ENCODE peak calls at places on chromosomes 12 and 14, in five cellular contexts. D is ovary, X is psoas muscle, I is stomach, O is spleen. Q is an unnamed sample. For H3K4me1 and H3K27me3, the result is how much of the 10 kb centered on the place peaks cover.

GRCh38 chr12:131387281-131388163 is 323.4 kb upstream of the SFSWAP start:
- DNase-seq in D (no peak), X (no peak), I (no peak), O (peak), Q (no peak)

GRCh38 chr12:30110505-30110904 is 326.8 kb upstream of the TMTC1 start:
- DNase-seq in D (no peak), X (no peak), I (no peak), O (no peak), Q (no peak)

GRCh38 chr12:56978397-56979138 is 21.2 kb upstream of the RDH16 start:
- DNase-seq in D (no peak), X (no peak), I (no peak), O (no peak), Q (no peak)

GRCh38 chr12:106581543-106582263 is 1.1 kb upstream of the RFX4 start:
- DNase-seq in D (no peak), X (no peak), I (no peak), O (no peak), Q (no peak)

GRCh38 chr12:119183942-119184695 is 5.4 kb downstream of the HSPB8 start:
- DNase-seq in D (no peak), X (peak), I (no peak), O (no peak), Q (no peak)

GRCh38 chr14:28577711-28578131 is 188.9 kb upstream of the FOXG1 start:
- DNase-seq in D (no peak), X (no peak), I (no peak), O (no peak), Q (no peak)

GRCh38 chr12:31603546-31604009 is 12.6 kb upstream of the DENND5B start:
- DNase-seq in D (no peak), X (no peak), I (no peak), O (no peak), Q (no peak)

GRCh38 chr12:90572778-90573177 is 382.2 kb downstream of the CCER1 start:
- DNase-seq in D (no peak), X (no peak), I (no peak), O (no peak), Q (no peak)

GRCh38 chr14:69606258-69606657 is 5.1 kb upstream of the SUSD6 start:
- DNase-seq in D (no peak), X (no peak), I (no peak), O (no peak), Q (no peak)

GRCh38 chr12:105228494-105228893 is 7.5 kb downstream of the APPL2 start:
- DNase-seq in D (no peak), X (no peak), I (no peak), O (no peak), Q (no peak)

GRCh38 chr14:90487031-90487430 is 90.2 kb downstream of the CALM1 start:
- DNase-seq in D (no peak), X (no peak), I (no peak), O (peak), Q (peak)

GRCh38 chr12:66409195-66409871 is 107.0 kb downstream of the HELB start:
- DNase-seq in D (no peak), X (no peak), I (no peak), O (no peak), Q (no peak)

GRCh38 chr14:51880810-51881580 is 20.6 kb downstream of the GNG2 start:
- DNase-seq in D (no peak), X (no peak), I (no peak), O (no peak), Q (no peak)

GRCh38 chr14:64170190-64170589 is 124.0 kb downstream of the ESR2 start:
- DNase-seq in D (no peak), X (no peak), I (no peak), O (no peak), Q (no peak)

GRCh38 chr12:12788675-12789368 is 3.4 kb downstream of the APOLD1 start:
- DNase-seq in D (peak), X (peak), I (peak), O (no peak), Q (peak)

GRCh38 chr12:76249501-76249900 is 98.7 kb downstream of the BBS10 start:
- DNase-seq in D (no peak), X (no peak), I (no peak), O (no peak), Q (no peak)

GRCh38 chr14:61841145-61841544 is 78.9 kb downstream of the SNAPC1 start:
- DNase-seq in D (no peak), X (no peak), I (no peak), O (no peak), Q (no peak)

GRCh38 chr12:130526813-130527212 is 189.1 kb downstream of the PIWIL1 start:
- DNase-seq in D (no peak), X (no peak), I (no peak), O (no peak), Q (no peak)

GRCh38 chr12:130102266-130102665 is 60.0 kb upstream of the FZD10 start:
- DNase-seq in D (no peak), X (no peak), I (no peak), O (no peak), Q (no peak)

GRCh38 chr14:102005336-102005735 is 41.0 kb downstream of the DYNC1H1 start:
- DNase-seq in D (no peak), X (no peak), I (no peak), O (no peak), Q (no peak)

GRCh38 chr12:53046655-53047220 is 3.1 kb upstream of the TNS2 start:
- DNase-seq in D (peak), X (peak), I (peak), O (no peak), Q (peak)

GRCh38 chr14:76175942-76176341 is 24.2 kb downstream of the GPATCH2L start:
- DNase-seq in D (no peak), X (no peak), I (no peak), O (no peak), Q (no peak)

GRCh38 chr12:53051881-53052412 is 2.1 kb downstream of the TNS2 start:
- DNase-seq in D (no peak), X (no peak), I (no peak), O (no peak), Q (no peak)

GRCh38 chr12:1912580-1913376 is 5.7 kb downstream of the CACNA2D4 start:
- DNase-seq in D (no peak), X (no peak), I (peak), O (peak), Q (no peak)

GRCh38 chr14:58540693-58541092 is 97.1 kb upstream of the DACT1 start:
- DNase-seq in D (no peak), X (no peak), I (no peak), O (no peak), Q (no peak)

GRCh38 chr14:95993768-95994592 is 45.2 kb upstream of the C14orf132 start:
- DNase-seq in D (peak), X (no peak), I (no peak), O (no peak), Q (no peak)

GRCh38 chr12:42421844-42422779 is 96.1 kb downstream of the PPHLN1 start:
- DNase-seq in D (no peak), X (no peak), I (no peak), O (no peak), Q (no peak)

GRCh38 chr14:54355698-54356097 is 41.1 kb upstream of the CDKN3 start:
- DNase-seq in D (no peak), X (no peak), I (no peak), O (no peak), Q (no peak)

DNA sequence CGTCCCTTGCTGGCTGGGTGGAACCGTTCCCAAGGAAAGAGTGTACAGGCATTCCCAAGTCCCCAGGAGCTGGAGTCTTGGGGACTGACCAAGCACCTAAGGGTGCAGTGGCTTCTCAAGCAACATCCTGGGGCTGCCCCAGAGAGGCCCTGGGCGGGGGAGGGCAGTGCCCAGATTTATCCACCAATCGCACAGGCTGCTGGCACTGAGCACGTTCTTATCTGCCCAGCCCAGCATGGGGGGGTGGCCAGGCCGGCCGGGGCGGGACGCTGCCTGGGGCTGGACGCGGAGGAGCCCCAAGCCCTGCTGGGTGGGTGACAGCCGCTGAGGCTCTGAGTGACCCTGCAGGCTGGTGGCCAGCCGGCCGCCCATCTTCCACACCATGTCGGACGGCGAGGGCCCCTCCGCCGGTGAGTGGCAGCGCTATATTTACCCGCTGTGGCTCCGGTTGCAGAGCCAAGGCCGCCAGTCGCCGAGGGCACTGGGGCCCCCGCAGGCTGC is 53.4 kb downstream of the CYP46A1 start:
- DNase-seq in D (no peak), X (peak), I (peak), O (no peak), Q (peak)
- H3K4me1 ChIP-seq in D (under half), X (half or more), I (under half), O (under half), Q (under half)

GRCh38 chr14:30331030-30331429 is 227.9 kb upstream of the G2E3 start:
- DNase-seq in D (no peak), X (no peak), I (no peak), O (no peak), Q (no peak)

GRCh38 chr14:30332374-30332773 is 226.6 kb upstream of the G2E3 start:
- DNase-seq in D (no peak), X (no peak), I (no peak), O (no peak), Q (no peak)

GRCh38 chr14:30333934-30334333 is 225.0 kb upstream of the G2E3 start:
- DNase-seq in D (no peak), X (no peak), I (no peak), O (no peak), Q (no peak)

GRCh38 chr14:30330452-30330851 is 228.5 kb upstream of the G2E3 start:
- DNase-seq in D (no peak), X (no peak), I (no peak), O (no peak), Q (no peak)
- TF ChIP-seq CTCF in D (no peak), X (peak), I (no peak), O (no peak), Q (peak)

GRCh38 chr12:54071942-54072341 is 18.3 kb downstream of the HOXC4 start:
- DNase-seq in D (no peak), X (no peak), I (no peak), O (no peak), Q (no peak)

GRCh38 chr12:54075431-54075830 is 21.8 kb downstream of the HOXC4 start:
- DNase-seq in D (no peak), X (no peak), I (no peak), O (no peak), Q (no peak)

GRCh38 chr12:54068423-54069070 is 14.9 kb downstream of the HOXC4 start:
- DNase-seq in D (no peak), X (no peak), I (no peak), O (no peak), Q (no peak)

GRCh38 chr12:54075974-54076373 is 22.3 kb downstream of the HOXC4 start:
- DNase-seq in D (no peak), X (no peak), I (no peak), O (no peak), Q (no peak)

DNA sequence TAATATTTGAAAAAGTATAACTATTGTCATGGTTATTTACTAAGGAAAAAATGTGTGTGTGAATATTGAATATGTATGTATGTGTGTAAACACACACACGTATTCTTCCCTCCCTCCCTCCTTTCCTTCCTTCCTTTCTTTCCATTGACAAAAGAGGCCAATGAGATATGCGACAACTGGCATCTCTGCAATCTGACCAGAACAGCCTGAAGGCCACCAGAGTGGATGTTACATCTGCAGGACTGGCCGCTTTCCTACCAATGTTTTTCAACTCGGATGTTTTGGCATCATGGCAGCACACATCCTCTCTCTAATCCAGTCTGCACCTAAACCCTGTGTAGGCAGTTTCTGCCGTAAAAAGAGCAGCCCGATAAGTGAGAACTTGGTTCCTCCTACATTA is 20.7 kb downstream of the HOXC4 start:
- DNase-seq in D (no peak), X (no peak), I (no peak), O (no peak), Q (no peak)
- H3K27me3 ChIP-seq in D (under half), X (under half), I (under half), O (under half), Q (under half)

DNA sequence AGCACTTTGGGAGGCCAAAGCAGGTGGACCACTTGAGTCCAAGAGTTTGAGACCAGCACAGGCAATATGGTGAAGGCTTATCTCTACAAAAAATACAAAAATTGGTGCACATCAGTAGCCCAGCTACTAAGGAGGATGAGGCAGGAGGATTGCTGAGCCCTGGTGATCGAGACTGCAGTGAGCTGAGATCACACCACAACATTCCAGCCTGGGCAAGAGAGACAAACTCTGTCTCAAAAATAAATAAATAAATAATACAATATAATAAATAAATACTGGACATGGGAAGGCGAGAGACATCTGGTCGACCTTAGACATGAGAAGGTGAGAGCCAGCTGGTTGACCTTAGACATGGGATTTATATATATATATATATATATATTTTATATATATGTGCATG is 119.8 kb upstream of the SLC38A4 start:
- DNase-seq in D (no peak), X (no peak), I (no peak), O (no peak), Q (no peak)
- H3K4me1 ChIP-seq in D (under half), X (under half), I (under half), O (under half), Q (under half)

GRCh38 chr12:6618483-6618882 is 11.3 kb upstream of the CHD4 start:
- DNase-seq in D (no peak), X (no peak), I (no peak), O (no peak), Q (no peak)

GRCh38 chr12:6614513-6615177 is 7.5 kb upstream of the CHD4 start:
- DNase-seq in D (no peak), X (no peak), I (no peak), O (no peak), Q (no peak)

GRCh38 chr12:6615802-6616201 is 8.6 kb upstream of the CHD4 start:
- DNase-seq in D (no peak), X (no peak), I (no peak), O (no peak), Q (no peak)

GRCh38 chr12:6620885-6621274 is 13.7 kb upstream of the CHD4 start:
- DNase-seq in D (no peak), X (no peak), I (no peak), O (no peak), Q (no peak)

DNA sequence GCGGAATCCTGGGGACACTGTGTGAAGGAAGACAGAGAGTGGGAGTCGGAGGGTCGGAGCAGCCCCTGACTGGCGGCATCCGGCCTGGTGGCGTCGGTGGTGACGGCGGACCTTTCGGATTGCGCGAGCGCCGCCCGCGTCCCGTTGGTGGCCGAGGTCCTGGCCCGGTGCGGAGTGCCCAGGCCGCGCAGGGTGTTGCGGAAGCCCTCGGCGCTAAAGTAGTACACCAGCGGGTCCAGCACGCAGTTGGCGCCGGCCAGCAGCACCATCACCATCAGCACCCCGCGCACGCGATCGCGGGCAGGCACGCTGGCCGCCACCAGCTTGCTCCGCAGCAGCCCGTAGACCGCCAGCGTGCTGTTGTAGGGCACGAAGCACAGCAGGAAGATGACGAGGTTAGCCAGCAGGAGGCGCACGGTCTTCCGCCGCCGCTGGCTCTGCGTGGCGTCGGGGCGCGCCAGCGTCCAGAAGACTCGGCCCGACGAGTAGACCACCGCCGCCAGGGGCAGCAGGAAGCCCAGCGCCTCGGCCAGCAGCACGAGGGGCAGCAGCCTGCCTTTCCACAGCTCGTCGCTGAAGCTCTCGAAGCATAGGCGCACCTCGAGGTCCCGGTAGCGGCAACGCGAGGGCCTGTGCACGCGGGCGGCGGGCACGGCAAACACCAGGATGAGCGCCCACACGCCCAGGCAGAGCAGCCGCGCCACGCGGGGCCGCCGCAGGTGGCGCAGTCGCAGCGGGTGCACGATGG is 13.1 kb upstream of the CHD4 start:
- DNase-seq in D (no peak), X (peak), I (no peak), O (peak), Q (no peak)
- TF ChIP-seq CTCF in D (no peak), X (peak), I (peak), O (peak), Q (peak)

GRCh38 chr12:5402536-5402935 is 29.4 kb upstream of the NTF3 start:
- DNase-seq in D (no peak), X (no peak), I (no peak), O (no peak), Q (no peak)

GRCh38 chr12:5402009-5402408 is 29.9 kb upstream of the NTF3 start:
- DNase-seq in D (no peak), X (no peak), I (no peak), O (no peak), Q (no peak)

DNA sequence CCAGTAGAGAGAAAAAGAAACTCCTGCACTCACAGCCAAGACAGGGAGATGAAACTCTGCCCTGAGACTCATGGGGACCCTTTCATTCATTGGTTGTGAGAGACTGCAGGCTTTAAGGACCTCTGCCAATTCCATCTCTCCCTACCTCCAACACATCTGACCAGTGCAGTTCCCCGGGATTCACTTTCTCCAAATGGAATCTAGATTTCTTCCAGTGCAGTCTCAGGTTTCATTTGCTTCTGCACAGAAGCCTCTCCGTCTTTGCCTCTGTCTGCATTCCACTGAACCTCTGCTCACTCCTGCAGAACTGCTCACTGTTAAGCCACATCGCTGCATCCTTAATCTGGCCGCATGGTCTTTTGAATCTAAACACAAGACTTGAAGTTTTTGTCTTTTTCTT is 24.5 kb upstream of the NTF3 start:
- DNase-seq in D (no peak), X (no peak), I (no peak), O (no peak), Q (no peak)
- H3K27me3 ChIP-seq in D (under half), X (under half), I (under half), O (under half), Q (under half)

DNA sequence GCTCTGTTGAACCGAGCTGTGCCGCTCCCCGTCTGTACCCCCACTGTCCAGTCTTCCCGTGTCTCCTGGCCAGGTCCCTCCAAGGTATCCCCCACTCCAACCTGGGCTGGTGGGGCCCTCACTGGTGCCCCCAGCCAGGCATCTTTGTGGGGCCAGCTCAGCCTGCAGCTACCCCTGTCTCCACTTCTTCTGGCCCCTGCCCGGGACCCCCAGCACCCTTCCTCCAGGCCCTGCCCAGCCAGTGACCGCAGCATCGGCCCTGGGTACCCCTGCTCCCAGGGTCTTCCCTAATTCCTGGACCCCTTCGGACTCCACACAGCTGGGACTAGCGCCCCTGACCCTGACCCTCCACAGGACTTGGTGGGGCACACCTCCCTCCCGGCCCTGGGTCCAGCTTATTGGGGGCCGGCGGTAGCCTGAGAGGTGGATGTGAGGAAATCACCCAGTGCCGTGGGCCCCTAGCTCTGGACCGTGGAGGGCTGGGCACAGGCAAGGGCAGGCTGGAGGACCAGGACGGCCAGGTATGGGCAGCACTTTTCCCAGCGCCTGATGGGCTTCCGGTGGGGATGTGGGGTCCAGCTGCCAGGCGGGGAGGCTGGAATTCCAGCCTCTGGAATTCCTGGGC is 4.1 kb upstream of the CRIP1 start:
- DNase-seq in D (no peak), X (no peak), I (no peak), O (no peak), Q (no peak)
- H3K4me1 ChIP-seq in D (under half), X (under half), I (half or more), O (under half), Q (under half)